ENCODE peak calls at places on chromosomes 12 and 14, in eight cellular contexts. One of them, this sample, is unnamed. For H3K4me1, the result is how much of the 10 kb centered on the place peaks cover.

GRCh38 chr12:12024958-12025682 is 45.6 kb upstream of the BCL2L14 start:
- DNase-seq in psoas muscle: no peak
- DNase-seq in Caco-2: no peak
- DNase-seq in mucosa of descending colon: peak
- DNase-seq in pancreas: no peak
- DNase-seq in SK-N-SH: no peak
- DNase-seq in suprapubic skin: no peak
- DNase-seq in Karpas-422: no peak
- DNase-seq in this sample: no peak

GRCh38 chr14:63611078-63611477 is 30.6 kb downstream of the WDR89 start:
- DNase-seq in pancreas: no peak
- DNase-seq in SK-N-SH: no peak
- DNase-seq in mucosa of descending colon: no peak
- DNase-seq in psoas muscle: no peak
- DNase-seq in Karpas-422: no peak
- DNase-seq in Caco-2: no peak
- DNase-seq in suprapubic skin: no peak
- DNase-seq in this sample: peak

GRCh38 chr14:64253672-64254071 is 40.5 kb downstream of the ESR2 start:
- DNase-seq in mucosa of descending colon: no peak
- DNase-seq in pancreas: no peak
- DNase-seq in suprapubic skin: no peak
- DNase-seq in Karpas-422: no peak
- DNase-seq in psoas muscle: no peak
- DNase-seq in Caco-2: no peak
- DNase-seq in SK-N-SH: no peak
- DNase-seq in this sample: no peak

GRCh38 chr12:15928870-15929571 is 17.9 kb downstream of the DERA start:
- DNase-seq in SK-N-SH: no peak
- DNase-seq in psoas muscle: no peak
- DNase-seq in Karpas-422: no peak
- DNase-seq in Caco-2: no peak
- DNase-seq in suprapubic skin: no peak
- DNase-seq in mucosa of descending colon: no peak
- DNase-seq in pancreas: peak
- DNase-seq in this sample: no peak

GRCh38 chr14:30521899-30522736 is 36.8 kb upstream of the G2E3 start:
- DNase-seq in psoas muscle: no peak
- DNase-seq in SK-N-SH: peak
- DNase-seq in pancreas: no peak
- DNase-seq in Caco-2: no peak
- DNase-seq in mucosa of descending colon: no peak
- DNase-seq in Karpas-422: peak
- DNase-seq in suprapubic skin: no peak
- DNase-seq in this sample: no peak

GRCh38 chr14:75247286-75247922 is 31.2 kb upstream of the FOS start:
- DNase-seq in Caco-2: no peak
- DNase-seq in Karpas-422: no peak
- DNase-seq in mucosa of descending colon: no peak
- DNase-seq in psoas muscle: no peak
- DNase-seq in suprapubic skin: no peak
- DNase-seq in SK-N-SH: no peak
- DNase-seq in pancreas: no peak
- DNase-seq in this sample: no peak

GRCh38 chr14:94423465-94424056 is 29.0 kb downstream of the SERPINA11 start:
- DNase-seq in suprapubic skin: peak
- DNase-seq in pancreas: peak
- DNase-seq in mucosa of descending colon: peak
- DNase-seq in Caco-2: peak
- DNase-seq in SK-N-SH: peak
- DNase-seq in Karpas-422: peak
- DNase-seq in psoas muscle: peak
- DNase-seq in this sample: peak

GRCh38 chr12:110249105-110249504 is 31.9 kb upstream of the ATP2A2 start:
- DNase-seq in Caco-2: no peak
- DNase-seq in suprapubic skin: no peak
- DNase-seq in pancreas: no peak
- DNase-seq in Karpas-422: no peak
- DNase-seq in SK-N-SH: no peak
- DNase-seq in psoas muscle: peak
- DNase-seq in mucosa of descending colon: no peak
- DNase-seq in this sample: no peak

GRCh38 chr12:115623764-115624334 is 653.6 kb downstream of the MED13L start:
- DNase-seq in psoas muscle: peak
- DNase-seq in Karpas-422: no peak
- DNase-seq in Caco-2: no peak
- DNase-seq in SK-N-SH: peak
- DNase-seq in pancreas: no peak
- DNase-seq in suprapubic skin: no peak
- DNase-seq in mucosa of descending colon: no peak
- DNase-seq in this sample: no peak

GRCh38 chr12:67534671-67535070 is 113.9 kb upstream of the DYRK2 start:
- DNase-seq in suprapubic skin: no peak
- DNase-seq in Karpas-422: no peak
- DNase-seq in pancreas: no peak
- DNase-seq in psoas muscle: no peak
- DNase-seq in Caco-2: no peak
- DNase-seq in mucosa of descending colon: no peak
- DNase-seq in SK-N-SH: no peak
- DNase-seq in this sample: no peak

GRCh38 chr12:44155349-44155748 is 319.5 kb downstream of the TMEM117 start:
- DNase-seq in Karpas-422: no peak
- DNase-seq in suprapubic skin: no peak
- DNase-seq in Caco-2: no peak
- DNase-seq in SK-N-SH: no peak
- DNase-seq in mucosa of descending colon: no peak
- DNase-seq in pancreas: no peak
- DNase-seq in psoas muscle: no peak
- DNase-seq in this sample: no peak

GRCh38 chr12:26721800-26722199 is 111.2 kb downstream of the ITPR2 start:
- DNase-seq in mucosa of descending colon: no peak
- DNase-seq in psoas muscle: no peak
- DNase-seq in suprapubic skin: no peak
- DNase-seq in Karpas-422: no peak
- DNase-seq in pancreas: no peak
- DNase-seq in Caco-2: no peak
- DNase-seq in SK-N-SH: no peak
- DNase-seq in this sample: no peak

GRCh38 chr12:106288510-106289195 is 13.9 kb upstream of the TCP11L2 start:
- DNase-seq in suprapubic skin: no peak
- DNase-seq in psoas muscle: no peak
- DNase-seq in SK-N-SH: no peak
- DNase-seq in pancreas: no peak
- DNase-seq in Karpas-422: no peak
- DNase-seq in Caco-2: peak
- DNase-seq in mucosa of descending colon: no peak
- DNase-seq in this sample: no peak

GRCh38 chr14:83874662-83875061 is 1655.3 kb upstream of the FLRT2 start:
- DNase-seq in suprapubic skin: no peak
- DNase-seq in Karpas-422: no peak
- DNase-seq in Caco-2: no peak
- DNase-seq in pancreas: no peak
- DNase-seq in psoas muscle: no peak
- DNase-seq in SK-N-SH: no peak
- DNase-seq in mucosa of descending colon: no peak
- DNase-seq in this sample: no peak

GRCh38 chr14:100589071-100589759 is 2.0 kb upstream of the BEGAIN start:
- DNase-seq in Caco-2: no peak
- DNase-seq in Karpas-422: no peak
- DNase-seq in suprapubic skin: peak
- DNase-seq in pancreas: no peak
- DNase-seq in psoas muscle: peak
- DNase-seq in mucosa of descending colon: peak
- DNase-seq in SK-N-SH: peak
- DNase-seq in this sample: no peak

GRCh38 chr14:27573018-27573417 is 975.2 kb upstream of the NOVA1 start:
- DNase-seq in suprapubic skin: no peak
- DNase-seq in pancreas: no peak
- DNase-seq in SK-N-SH: no peak
- DNase-seq in Caco-2: no peak
- DNase-seq in psoas muscle: no peak
- DNase-seq in Karpas-422: no peak
- DNase-seq in mucosa of descending colon: no peak
- DNase-seq in this sample: no peak

GRCh38 chr12:46390304-46390703 is 17.7 kb upstream of the SLC38A2 start:
- DNase-seq in psoas muscle: no peak
- DNase-seq in suprapubic skin: no peak
- DNase-seq in Karpas-422: no peak
- DNase-seq in Caco-2: no peak
- DNase-seq in SK-N-SH: no peak
- DNase-seq in pancreas: no peak
- DNase-seq in mucosa of descending colon: no peak
- DNase-seq in this sample: no peak
- H3K4me1 ChIP-seq in psoas muscle: under half
- H3K4me1 ChIP-seq in suprapubic skin: half or more
- H3K4me1 ChIP-seq in Karpas-422: under half
- H3K4me1 ChIP-seq in Caco-2: half or more
- H3K4me1 ChIP-seq in SK-N-SH: half or more
- H3K4me1 ChIP-seq in pancreas: under half
- H3K4me1 ChIP-seq in mucosa of descending colon: under half
- H3K4me1 ChIP-seq in this sample: under half

GRCh38 chr12:74980510-74980909 is 229.1 kb downstream of the KCNC2 start:
- DNase-seq in suprapubic skin: no peak
- DNase-seq in psoas muscle: no peak
- DNase-seq in pancreas: no peak
- DNase-seq in Caco-2: peak
- DNase-seq in SK-N-SH: no peak
- DNase-seq in Karpas-422: no peak
- DNase-seq in mucosa of descending colon: no peak
- DNase-seq in this sample: no peak
- H3K4me3 ChIP-seq in suprapubic skin: no peak
- H3K4me3 ChIP-seq in psoas muscle: no peak
- H3K4me3 ChIP-seq in pancreas: no peak
- H3K4me3 ChIP-seq in Caco-2: no peak
- H3K4me3 ChIP-seq in SK-N-SH: no peak
- H3K4me3 ChIP-seq in Karpas-422: no peak
- H3K4me3 ChIP-seq in mucosa of descending colon: no peak
- H3K4me3 ChIP-seq in this sample: no peak

GRCh38 chr12:57618966-57619433 is 7.8 kb downstream of the ARHGEF25 start:
- DNase-seq in mucosa of descending colon: no peak
- DNase-seq in suprapubic skin: no peak
- DNase-seq in Caco-2: no peak
- DNase-seq in SK-N-SH: no peak
- DNase-seq in Karpas-422: no peak
- DNase-seq in psoas muscle: no peak
- DNase-seq in pancreas: no peak
- DNase-seq in this sample: no peak

GRCh38 chr12:57619434-57620244 is 8.4 kb downstream of the ARHGEF25 start:
- DNase-seq in psoas muscle: peak
- DNase-seq in suprapubic skin: no peak
- DNase-seq in Karpas-422: no peak
- DNase-seq in pancreas: peak
- DNase-seq in SK-N-SH: no peak
- DNase-seq in mucosa of descending colon: peak
- DNase-seq in Caco-2: no peak
- DNase-seq in this sample: no peak

GRCh38 chr12:57621497-57622292 is 10.5 kb downstream of the ARHGEF25 start:
- DNase-seq in Caco-2: peak
- DNase-seq in Karpas-422: peak
- DNase-seq in SK-N-SH: peak
- DNase-seq in suprapubic skin: no peak
- DNase-seq in mucosa of descending colon: peak
- DNase-seq in psoas muscle: peak
- DNase-seq in pancreas: peak
- DNase-seq in this sample: peak

GRCh38 chr12:57620936-57621496 is 9.8 kb downstream of the ARHGEF25 start:
- DNase-seq in psoas muscle: peak
- DNase-seq in suprapubic skin: no peak
- DNase-seq in Karpas-422: no peak
- DNase-seq in Caco-2: no peak
- DNase-seq in pancreas: no peak
- DNase-seq in SK-N-SH: peak
- DNase-seq in mucosa of descending colon: no peak
- DNase-seq in this sample: no peak

DNA sequence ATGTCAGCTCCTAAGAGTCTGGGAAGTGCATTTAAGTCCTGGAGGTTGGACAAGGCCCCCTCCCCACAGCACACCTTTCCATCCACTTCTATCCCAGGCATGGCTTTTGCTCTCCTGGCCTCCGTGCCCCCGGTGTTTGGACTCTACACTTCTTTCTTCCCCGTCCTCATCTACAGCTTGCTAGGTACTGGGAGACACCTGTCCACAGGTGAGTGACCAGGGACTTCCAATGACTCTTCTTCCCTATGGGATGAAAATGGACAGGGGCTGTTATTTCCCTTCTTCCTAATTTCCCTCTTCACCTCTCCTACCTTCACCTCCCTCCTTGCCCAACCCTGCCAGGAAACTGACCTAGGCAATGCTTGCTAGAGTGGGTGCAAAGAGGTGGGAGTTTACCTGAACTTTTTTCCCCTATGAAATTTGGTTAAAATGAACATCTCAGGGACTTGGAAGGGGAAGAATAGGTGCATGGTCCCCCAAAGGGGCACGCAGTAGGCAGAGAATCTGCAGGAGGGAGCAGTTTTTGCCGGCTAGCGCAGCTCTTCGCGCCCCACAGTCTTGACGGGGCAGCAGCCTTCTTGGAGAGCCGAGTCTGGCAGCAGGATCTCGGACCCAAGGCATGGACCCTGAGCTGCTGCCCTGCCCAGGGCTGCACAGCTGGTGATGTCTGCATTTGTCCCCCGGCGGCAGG is 9.2 kb downstream of the ARHGEF25 start:
- DNase-seq in psoas muscle: no peak
- DNase-seq in Karpas-422: no peak
- DNase-seq in Caco-2: no peak
- DNase-seq in pancreas: no peak
- DNase-seq in SK-N-SH: no peak
- DNase-seq in suprapubic skin: no peak
- DNase-seq in mucosa of descending colon: no peak
- DNase-seq in this sample: no peak
- H3K4me1 ChIP-seq in psoas muscle: under half
- H3K4me1 ChIP-seq in Karpas-422: under half
- H3K4me1 ChIP-seq in Caco-2: under half
- H3K4me1 ChIP-seq in pancreas: under half
- H3K4me1 ChIP-seq in SK-N-SH: under half
- H3K4me1 ChIP-seq in suprapubic skin: under half
- H3K4me1 ChIP-seq in mucosa of descending colon: under half
- H3K4me1 ChIP-seq in this sample: under half

GRCh38 chr14:23351681-23352505 is 794 bp downstream of the SLC22A17 start:
- DNase-seq in suprapubic skin: no peak
- DNase-seq in SK-N-SH: peak
- DNase-seq in mucosa of descending colon: no peak
- DNase-seq in Caco-2: no peak
- DNase-seq in pancreas: no peak
- DNase-seq in Karpas-422: no peak
- DNase-seq in psoas muscle: no peak
- DNase-seq in this sample: no peak
- H3K4me3 ChIP-seq in suprapubic skin: peak
- H3K4me3 ChIP-seq in SK-N-SH: peak
- H3K4me3 ChIP-seq in mucosa of descending colon: no peak
- H3K4me3 ChIP-seq in Caco-2: peak
- H3K4me3 ChIP-seq in pancreas: peak
- H3K4me3 ChIP-seq in Karpas-422: no peak
- H3K4me3 ChIP-seq in psoas muscle: peak
- H3K4me3 ChIP-seq in this sample: peak

DNA sequence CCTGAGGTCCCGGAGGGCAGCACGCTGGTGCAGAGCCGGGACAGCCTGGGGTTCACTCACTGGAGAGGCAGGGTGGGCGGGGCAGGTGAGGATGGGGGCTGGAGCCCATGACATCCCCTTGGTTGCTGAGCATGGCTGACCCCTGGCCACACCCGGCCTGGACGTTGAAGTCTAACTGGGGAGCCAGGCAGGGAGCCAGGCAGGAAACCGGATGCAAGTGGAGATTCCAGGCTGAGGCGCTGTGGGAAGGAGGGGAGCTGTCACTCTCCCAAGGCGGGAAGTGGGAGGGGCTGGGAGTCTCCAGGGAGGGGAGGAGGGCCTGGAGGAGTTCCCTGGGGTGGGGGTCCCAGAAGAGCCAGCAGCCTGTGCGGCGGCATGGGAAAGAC is 7.7 kb upstream of the INF2 start:
- DNase-seq in Karpas-422: no peak
- DNase-seq in psoas muscle: peak
- DNase-seq in Caco-2: peak
- DNase-seq in SK-N-SH: peak
- DNase-seq in suprapubic skin: peak
- DNase-seq in mucosa of descending colon: peak
- DNase-seq in pancreas: peak
- DNase-seq in this sample: peak
- H3K4me1 ChIP-seq in Karpas-422: under half
- H3K4me1 ChIP-seq in psoas muscle: under half
- H3K4me1 ChIP-seq in Caco-2: half or more
- H3K4me1 ChIP-seq in SK-N-SH: under half
- H3K4me1 ChIP-seq in suprapubic skin: half or more
- H3K4me1 ChIP-seq in mucosa of descending colon: half or more
- H3K4me1 ChIP-seq in pancreas: under half
- H3K4me1 ChIP-seq in this sample: under half